ENCODE peak calls at places on chromosomes 16 and 17, in four cellular contexts. A is sciatic nerve, R is fibroblast of lung, C is hepatic stellate cell. G is an unnamed sample.

GRCh38 chr16:62738631-62739030 is 702.4 kb upstream of the CDH8 start:
- DNase-seq in A (no peak), R (no peak), C (no peak), G (no peak)

GRCh38 chr16:2009791-2010510 is at the start of gene ZNF598:
- DNase-seq in A (peak; percentile 89), R (peak; percentile 85), C (peak; percentile 94), G (peak; percentile 89)

GRCh38 chr16:11049396-11050059 is 105.2 kb downstream of the CLEC16A start:
- DNase-seq in A (no peak), R (no peak), C (peak; percentile 17), G (no peak)

GRCh38 chr17:74873874-74874614 is 1.2 kb upstream of the FDXR start:
- DNase-seq in A (no peak), R (no peak), C (no peak), G (no peak)

GRCh38 chr16:11705311-11705710 is 37.1 kb downstream of the SNN start:
- DNase-seq in A (no peak), R (no peak), C (no peak), G (no peak)

GRCh38 chr16:1036121-1036520 is 36.4 kb upstream of the SSTR5 start:
- DNase-seq in A (no peak), R (no peak), C (no peak), G (no peak)

GRCh38 chr17:60535382-60536279 is 9.6 kb upstream of the APPBP2 start:
- DNase-seq in A (no peak), R (peak; percentile 78), C (peak; percentile 61), G (no peak)

GRCh38 chr16:46947900-46948547 is 25.4 kb downstream of the DNAJA2 start:
- DNase-seq in A (peak; percentile 19), R (peak; percentile 26), C (peak; percentile 38), G (peak; percentile 11)

GRCh38 chr16:27599606-27600005 is 49.7 kb downstream of the KATNIP start:
- DNase-seq in A (no peak), R (no peak), C (no peak), G (no peak)

GRCh38 chr16:27486344-27486743 is 63.4 kb downstream of the GTF3C1 start:
- DNase-seq in A (no peak), R (no peak), C (no peak), G (no peak)

GRCh38 chr16:19853973-19854876 is 30.4 kb downstream of the GPRC5B start:
- DNase-seq in A (no peak), R (no peak), C (no peak), G (no peak)

GRCh38 chr17:35041390-35041789 is 22.1 kb downstream of the RFFL start:
- DNase-seq in A (no peak), R (no peak), C (no peak), G (no peak)

GRCh38 chr16:85002643-85003042 is 8.7 kb downstream of the ZDHHC7 start:
- DNase-seq in A (no peak), R (no peak), C (peak; percentile 54), G (no peak)

GRCh38 chr16:31704138-31704537 is 169.5 kb upstream of the ZNF267 start:
- DNase-seq in A (no peak), R (no peak), C (no peak), G (no peak)

GRCh38 chr17:5097101-5097834 is 14.4 kb downstream of the ZNF232 start:
- DNase-seq in A (no peak), R (no peak), C (no peak), G (peak; percentile 41)

GRCh38 chr16:78642621-78643285 is 543.3 kb downstream of the WWOX start:
- DNase-seq in A (no peak), R (no peak), C (no peak), G (no peak)

GRCh38 chr16:30748634-30749445 is 615 bp downstream of the PHKG2 start:
- DNase-seq in A (peak; percentile 77), R (peak; percentile 50), C (peak; percentile 67), G (peak; percentile 31)

GRCh38 chr17:15213381-15214087 is 51.6 kb downstream of the PMP22 start:
- DNase-seq in A (no peak), R (no peak), C (no peak), G (no peak)

GRCh38 chr17:31533546-31534155 is 142.2 kb downstream of the RAB11FIP4 start:
- DNase-seq in A (peak; percentile 74), R (peak; percentile 85), C (peak; percentile 94), G (no peak)

GRCh38 chr16:2799205-2799851 is 1.1 kb downstream of the PRSS41 start:
- DNase-seq in A (no peak), R (no peak), C (no peak), G (no peak)

GRCh38 chr17:64061157-64061898 is 40.9 kb upstream of the ICAM2 start:
- DNase-seq in A (no peak), R (peak; percentile 23), C (no peak), G (no peak)

GRCh38 chr16:10240854-10241613 is 58.8 kb upstream of the GRIN2A start:
- DNase-seq in A (no peak), R (peak; percentile 27), C (no peak), G (no peak)

GRCh38 chr16:81585785-81586184 is 141.2 kb downstream of the CMIP start:
- DNase-seq in A (no peak), R (no peak), C (no peak), G (no peak)

GRCh38 chr16:73890524-73891500 is 405.8 kb upstream of the PSMD7 start:
- DNase-seq in A (no peak), R (peak; percentile 0), C (no peak), G (no peak)

GRCh38 chr16:84785843-84786538 is 33.8 kb upstream of the CRISPLD2 start:
- DNase-seq in A (no peak), R (peak; percentile 72), C (peak; percentile 34), G (peak; percentile 90)

GRCh38 chr17:47703191-47703591 is 9.2 kb downstream of the TBKBP1 start:
- DNase-seq in A (no peak), R (no peak), C (no peak), G (no peak)

GRCh38 chr17:77501751-77502625 is 361.2 kb downstream of the SEC14L1 start:
- DNase-seq in A (peak; percentile 48), R (no peak), C (no peak), G (no peak)

G was measured in NCI-H345.